ENCODE peak calls at places on chromosomes 1 and 21, in ten cellular contexts. N, R, Q, D, U, G, K, Z, B and Y are unnamed samples.

GRCh38 chr1:176164014-176164678 is 42.9 kb downstream of the COP1 start:
- DNase-seq in N (no peak), R (no peak), Q (no peak), D (no peak), U (no peak), G (no peak), K (no peak), Z (no peak), B (no peak), Y (no peak)

GRCh38 chr1:119008483-119009299 is 20.5 kb upstream of the TBX15 start:
- DNase-seq in N (peak; percentile 67), R (peak; percentile 68), Q (peak; percentile 24), D (peak; percentile 79), U (no peak), G (no peak), K (peak; percentile 60), Z (peak; percentile 56), B (peak; percentile 69), Y (no peak)

GRCh38 chr1:154755858-154756730 is 114.0 kb downstream of the KCNN3 start:
- DNase-seq in N (peak; percentile 52), R (no peak), Q (no peak), D (peak; percentile 8), U (no peak), G (no peak), K (no peak), Z (no peak), B (no peak), Y (peak; percentile 59)

GRCh38 chr1:97013904-97014303 is 292.3 kb downstream of the PTBP2 start:
- DNase-seq in N (no peak), R (peak; percentile 88), Q (no peak), D (peak; percentile 79), U (no peak), G (no peak), K (peak; percentile 1), Z (no peak), B (no peak), Y (no peak)

GRCh38 chr21:38041493-38041892 is 125.2 kb upstream of the KCNJ6 start:
- DNase-seq in N (no peak), R (no peak), Q (no peak), D (no peak), U (no peak), G (peak; percentile 31), K (no peak), Z (no peak), B (no peak), Y (no peak)

GRCh38 chr1:171061425-171062143 is 29.1 kb upstream of the FMO3 start:
- DNase-seq in N (no peak), R (no peak), Q (no peak), D (no peak), U (no peak), G (no peak), K (no peak), Z (no peak), B (no peak), Y (no peak)

GRCh38 chr1:8889103-8889846 is 10.8 kb upstream of the ENO1 start:
- DNase-seq in N (no peak), R (no peak), Q (no peak), D (peak; percentile 49), U (no peak), G (no peak), K (no peak), Z (no peak), B (no peak), Y (no peak)

GRCh38 chr1:154849645-154850131 is 20.4 kb downstream of the KCNN3 start:
- DNase-seq in N (no peak), R (no peak), Q (no peak), D (no peak), U (no peak), G (no peak), K (no peak), Z (no peak), B (no peak), Y (no peak)

GRCh38 chr1:82830695-82831380 is 1030.1 kb downstream of the ADGRL2 start:
- DNase-seq in N (no peak), R (no peak), Q (no peak), D (no peak), U (no peak), G (no peak), K (no peak), Z (no peak), B (no peak), Y (no peak)

GRCh38 chr1:200415693-200416593 is 6.1 kb upstream of the ZNF281 start:
- DNase-seq in N (peak; percentile 98), R (peak; percentile 95), Q (peak; percentile 61), D (peak; percentile 97), U (peak; percentile 93), G (no peak), K (peak; percentile 92), Z (no peak), B (no peak), Y (no peak)

GRCh38 chr1:20466231-20466630 is 19.8 kb downstream of the CAMK2N1 start:
- DNase-seq in N (no peak), R (no peak), Q (no peak), D (no peak), U (no peak), G (no peak), K (no peak), Z (no peak), B (no peak), Y (no peak)

GRCh38 chr1:243325305-243325890 is 69.6 kb downstream of the SDCCAG8 start:
- DNase-seq in N (peak; percentile 62), R (peak; percentile 71), Q (no peak), D (peak; percentile 84), U (no peak), G (no peak), K (peak; percentile 36), Z (peak; percentile 18), B (peak; percentile 54), Y (no peak)

GRCh38 chr1:217333939-217334338 is 297.0 kb downstream of the GPATCH2 start:
- DNase-seq in N (peak; percentile 30), R (no peak), Q (no peak), D (peak; percentile 32), U (no peak), G (peak; percentile 73), K (peak; percentile 55), Z (peak; percentile 50), B (peak; percentile 26), Y (no peak)

GRCh38 chr1:5915587-5916571 is 76.3 kb downstream of the NPHP4 start:
- DNase-seq in N (peak; percentile 47), R (peak; percentile 48), Q (no peak), D (peak; percentile 66), U (no peak), G (no peak), K (peak; percentile 50), Z (no peak), B (no peak), Y (peak; percentile 14)

GRCh38 chr21:14271053-14271452 is 55.1 kb downstream of the RBM11 start:
- DNase-seq in N (peak; percentile 6), R (no peak), Q (no peak), D (no peak), U (no peak), G (no peak), K (no peak), Z (no peak), B (no peak), Y (no peak)

GRCh38 chr1:118093017-118093416 is 92.0 kb downstream of the SPAG17 start:
- DNase-seq in N (no peak), R (no peak), Q (no peak), D (no peak), U (no peak), G (no peak), K (no peak), Z (no peak), B (no peak), Y (no peak)

GRCh38 chr1:36008546-36009197 is 75.2 kb upstream of the TEKT2 start:
- DNase-seq in N (peak; percentile 92), R (peak; percentile 96), Q (no peak), D (peak; percentile 84), U (peak; percentile 15), G (no peak), K (peak; percentile 74), Z (no peak), B (no peak), Y (no peak)

GRCh38 chr1:225880636-225881035 is 1.5 kb downstream of the TMEM63A start:
- DNase-seq in N (no peak), R (no peak), Q (peak; percentile 52), D (no peak), U (no peak), G (no peak), K (no peak), Z (no peak), B (no peak), Y (no peak)

GRCh38 chr21:42850463-42850862 is 28.9 kb downstream of the WDR4 start:
- DNase-seq in N (no peak), R (no peak), Q (no peak), D (no peak), U (no peak), G (no peak), K (no peak), Z (no peak), B (no peak), Y (peak; percentile 54)

GRCh38 chr1:14486401-14487110 is 111.9 kb upstream of the KAZN start:
- DNase-seq in N (no peak), R (no peak), Q (no peak), D (peak; percentile 71), U (peak; percentile 73), G (no peak), K (peak; percentile 62), Z (no peak), B (no peak), Y (no peak)

GRCh38 chr1:110011527-110012041 is 22.8 kb upstream of the STRIP1 start:
- DNase-seq in N (peak; percentile 72), R (peak; percentile 50), Q (no peak), D (peak; percentile 78), U (no peak), G (no peak), K (peak; percentile 64), Z (no peak), B (no peak), Y (no peak)

GRCh38 chr1:84892657-84893618 is at the start of gene LPAR3:
- DNase-seq in N (peak; percentile 36), R (no peak), Q (peak; percentile 78), D (peak; percentile 25), U (no peak), G (peak; percentile 82), K (peak; percentile 39), Z (no peak), B (peak; percentile 33), Y (no peak)